ENCODE peak calls at places on chromosomes 2 and 18, in nine cellular contexts. G is T-helper 9 cell; I is stimulated activated CD4-positive, alpha-beta T cell treated with anti-CD3 and anti-CD28 coated beads, Interleukin-2, amount 100 ng/mL, for 24 hours; Y is foreskin fibroblast; O is A673; E is breast epithelium; P is HCT116; F is HS-5; S is neural progenitor cell. D is an unnamed sample.

GRCh38 chr18:69257861-69258458 is 142.7 kb upstream of the DOK6 start:
- DNase-seq in F (peak), O (peak), E (no peak), S (no peak), I (no peak), G (no peak), P (no peak), Y (peak), D (peak)

GRCh38 chr18:9547767-9548166 is 66.6 kb downstream of the PPP4R1 start:
- DNase-seq in Y (no peak), S (no peak), P (no peak), F (no peak), G (no peak), I (no peak), E (no peak), O (no peak), D (no peak)

GRCh38 chr2:83081835-83082522 is 1377.1 kb downstream of the SUCLG1 start:
- DNase-seq in E (no peak), G (no peak), S (no peak), Y (peak), F (no peak), P (no peak), O (peak), I (no peak), D (no peak)

GRCh38 chr2:23703583-23704385 is 223.1 kb downstream of the ATAD2B start:
- DNase-seq in G (no peak), E (no peak), I (no peak), P (no peak), F (no peak), S (no peak), O (no peak), Y (no peak), D (no peak)

GRCh38 chr2:157785200-157785599 is 90.9 kb downstream of the ACVR1 start:
- DNase-seq in O (peak), S (peak), G (no peak), Y (no peak), I (no peak), E (no peak), F (no peak), P (no peak), D (no peak)

GRCh38 chr2:73202156-73203054 is at the start of gene NOTO:
- DNase-seq in Y (no peak), I (peak), P (no peak), F (no peak), S (peak), G (no peak), E (no peak), O (no peak), D (no peak)

GRCh38 chr2:239022437-239023260 is 174.8 kb downstream of the TWIST2 start:
- DNase-seq in I (no peak), P (no peak), G (no peak), Y (peak), O (no peak), F (no peak), E (no peak), S (no peak), D (no peak)

GRCh38 chr2:241202268-241202585 is 13.8 kb downstream of the ANO7 start:
- DNase-seq in G (no peak), E (no peak), F (no peak), O (no peak), Y (no peak), S (no peak), I (no peak), P (no peak), D (no peak)

GRCh38 chr18:8951491-8951890 is 151.0 kb upstream of the NDUFV2 start:
- DNase-seq in P (no peak), F (no peak), S (no peak), I (no peak), Y (no peak), E (no peak), O (no peak), G (no peak), D (no peak)

GRCh38 chr2:144827404-144827803 is 307.5 kb upstream of the ZEB2 start:
- DNase-seq in F (no peak), O (no peak), S (no peak), I (no peak), G (no peak), E (no peak), Y (no peak), P (no peak), D (no peak)

GRCh38 chr2:220154243-220154642 is 526.8 kb downstream of the SLC4A3 start:
- DNase-seq in Y (no peak), F (no peak), O (peak), E (no peak), I (no peak), S (no peak), G (no peak), P (no peak), D (no peak)

GRCh38 chr2:15986068-15986560 is 45.8 kb downstream of the MYCN start:
- DNase-seq in I (no peak), E (no peak), S (no peak), O (no peak), Y (no peak), F (no peak), G (no peak), P (no peak), D (no peak)

GRCh38 chr2:143452817-143453462 is 323.7 kb downstream of the ARHGAP15 start:
- DNase-seq in F (no peak), E (no peak), O (no peak), S (no peak), G (peak), P (no peak), I (peak), Y (no peak), D (no peak)

GRCh38 chr2:31729442-31730092 is 148.8 kb upstream of the SRD5A2 start:
- DNase-seq in O (peak), F (peak), P (peak), G (no peak), S (peak), I (no peak), Y (peak), E (no peak), D (no peak)

GRCh38 chr2:50529600-50530218 is 502.2 kb downstream of the NRXN1 start:
- DNase-seq in F (peak), O (peak), S (peak), Y (peak), E (no peak), G (no peak), I (no peak), P (peak), D (peak)

GRCh38 chr2:214574077-214574775 is 163.4 kb downstream of the VWC2L start:
- DNase-seq in G (no peak), F (no peak), I (no peak), S (no peak), P (no peak), Y (no peak), E (no peak), O (peak), D (no peak)

GRCh38 chr18:62672600-62672999 is 42.7 kb upstream of the PHLPP1 start:
- DNase-seq in G (no peak), I (no peak), P (no peak), O (no peak), F (no peak), E (no peak), S (no peak), Y (no peak), D (no peak)

GRCh38 chr2:172745636-172746035 is 10.0 kb downstream of the RAPGEF4 start:
- DNase-seq in P (no peak), Y (peak), O (no peak), G (no peak), S (no peak), E (no peak), F (no peak), I (no peak), D (no peak)

GRCh38 chr2:208618220-208618619 is 211.6 kb downstream of the PTH2R start:
- DNase-seq in E (no peak), I (no peak), F (no peak), O (no peak), G (no peak), P (no peak), Y (no peak), S (no peak), D (no peak)

GRCh38 chr2:15892575-15892974 is 47.8 kb upstream of the MYCN start:
- DNase-seq in I (no peak), S (no peak), E (no peak), Y (no peak), G (no peak), F (no peak), O (peak), P (no peak), D (no peak)

GRCh38 chr2:121860033-121860810 is 104.8 kb downstream of the TSN start:
- DNase-seq in O (peak), I (no peak), Y (peak), F (peak), S (no peak), G (no peak), P (no peak), E (no peak), D (no peak)

GRCh38 chr2:143908843-143909242 is 611.1 kb downstream of the ZEB2 start:
- DNase-seq in G (no peak), E (no peak), S (no peak), F (no peak), I (no peak), P (no peak), Y (no peak), O (no peak), D (no peak)